ENCODE peak calls at places on chromosomes 6 and 20, in ten cellular contexts. T, B, Q, M, G, F, H, K, C and J are unnamed samples. For H3K4me1, the result is how much of the 10 kb centered on the place peaks cover.

GRCh38 chr6:156634048-156634447 is 143.1 kb upstream of the ARID1B start:
- DNase-seq in T (no peak), M (no peak), F (no peak), K (no peak), C (no peak), Q (no peak), H (no peak), G (no peak), B (no peak), J (no peak)

GRCh38 chr20:2749343-2749950 is 51.0 kb downstream of the CPXM1 start:
- DNase-seq in K (no peak), M (no peak), C (no peak), G (no peak), Q (no peak), B (peak), H (peak), T (no peak), F (no peak), J (no peak)

GRCh38 chr6:112298021-112298745 is 43.8 kb upstream of the LAMA4 start:
- DNase-seq in H (no peak), K (no peak), F (no peak), M (no peak), B (no peak), C (peak), Q (no peak), T (no peak), G (no peak), J (no peak)

GRCh38 chr6:168410554-168411011 is 30.4 kb upstream of the SMOC2 start:
- DNase-seq in K (no peak), T (no peak), H (peak), F (no peak), M (no peak), C (no peak), Q (no peak), B (peak), G (no peak), J (no peak)

GRCh38 chr20:4136967-4137334 is 121.6 kb upstream of the RNF24 start:
- DNase-seq in F (no peak), T (no peak), M (no peak), G (no peak), C (no peak), H (no peak), K (no peak), Q (no peak), B (no peak), J (no peak)

GRCh38 chr6:89364586-89364985 is 12.1 kb upstream of the UBE2J1 start:
- DNase-seq in C (peak), T (no peak), Q (no peak), B (no peak), H (no peak), M (no peak), F (no peak), K (no peak), G (no peak), J (no peak)

GRCh38 chr6:42335896-42336295 is 115.8 kb downstream of the TRERF1 start:
- DNase-seq in M (no peak), H (no peak), B (no peak), T (no peak), G (no peak), Q (no peak), K (no peak), F (no peak), C (no peak), J (no peak)

GRCh38 chr20:47348539-47349142 is 7.9 kb downstream of the ZMYND8 start:
- DNase-seq in K (no peak), H (no peak), G (no peak), Q (no peak), M (no peak), C (peak), T (no peak), B (no peak), F (no peak), J (no peak)

GRCh38 chr20:48541581-48542071 is 286.2 kb downstream of the PREX1 start:
- DNase-seq in B (no peak), F (no peak), Q (no peak), C (no peak), M (peak), T (no peak), H (no peak), K (no peak), G (no peak), J (no peak)

GRCh38 chr20:17524551-17524950 is 6.6 kb downstream of the BFSP1 start:
- DNase-seq in M (no peak), F (no peak), C (no peak), Q (no peak), G (no peak), K (no peak), H (no peak), B (no peak), T (no peak), J (no peak)

GRCh38 chr6:10901751-10902150 is 14.9 kb downstream of the SYCP2L start:
- DNase-seq in B (no peak), C (no peak), T (no peak), K (no peak), G (no peak), Q (no peak), H (no peak), M (no peak), F (no peak), J (no peak)

GRCh38 chr6:40393641-40394040 is 193.5 kb downstream of the LRFN2 start:
- DNase-seq in F (no peak), K (no peak), M (no peak), T (peak), H (peak), B (no peak), G (no peak), C (no peak), Q (no peak), J (no peak)
- TF ChIP-seq POLR2AphosphoS5 in F (no peak), K (no peak), M (no peak), T (no peak), H (no peak), B (no peak), G (no peak), C (no peak), Q (no peak), J (no peak)

GRCh38 chr6:163507965-163508364 is 93.4 kb downstream of the QKI start:
- DNase-seq in T (no peak), K (no peak), G (no peak), B (no peak), Q (no peak), C (no peak), M (no peak), F (no peak), H (no peak), J (no peak)
- H3K4me1 ChIP-seq in T (under half), K (under half), G (under half), B (under half), Q (under half), C (under half), M (under half), F (under half), H (under half), J (under half)

DNA sequence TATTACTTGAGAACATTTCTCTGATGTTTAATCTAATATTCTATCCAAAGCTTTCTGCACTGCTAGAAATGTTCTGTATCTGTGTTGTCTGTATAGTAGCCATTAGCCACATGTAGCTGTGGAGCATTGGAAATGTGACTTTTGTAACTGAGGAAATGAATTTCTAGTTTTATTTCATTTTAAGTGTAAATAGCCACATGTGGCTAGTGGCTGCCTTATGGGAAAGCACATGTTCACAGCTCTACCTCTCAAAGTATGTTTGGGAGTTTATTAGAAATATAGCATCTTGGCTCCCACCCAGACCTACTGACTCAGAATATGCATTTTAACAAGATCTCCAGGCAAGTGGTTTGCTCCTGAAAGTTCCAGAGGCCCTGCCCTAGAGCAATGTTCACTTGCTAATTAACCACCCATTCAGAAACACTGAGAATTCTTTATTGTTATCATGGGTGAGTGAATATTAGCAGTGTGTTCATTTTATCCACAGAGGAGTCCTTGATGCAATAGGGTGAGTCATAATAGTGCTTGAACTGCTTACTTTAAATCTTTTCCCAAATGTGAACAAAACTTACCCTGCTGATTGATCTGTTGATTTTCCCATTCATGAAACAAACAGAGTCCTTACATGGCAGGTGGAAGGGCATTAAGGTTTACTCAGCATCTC is 282.7 kb downstream of the PLCB1 start:
- DNase-seq in T (no peak), C (no peak), K (no peak), Q (no peak), B (no peak), F (no peak), M (no peak), G (peak), H (no peak), J (no peak)
- TF ChIP-seq POLR2AphosphoS5 in T (no peak), C (no peak), K (no peak), Q (no peak), B (no peak), F (no peak), M (no peak), G (no peak), H (no peak), J (no peak)

GRCh38 chr6:44302856-44303255 is 10.3 kb downstream of the AARS2 start:
- DNase-seq in T (no peak), B (peak), C (no peak), H (no peak), G (no peak), Q (no peak), F (no peak), M (no peak), K (no peak), J (no peak)
- H3K4me1 ChIP-seq in T (under half), B (under half), C (under half), H (under half), G (under half), Q (under half), F (under half), M (under half), K (under half), J (under half)

DNA sequence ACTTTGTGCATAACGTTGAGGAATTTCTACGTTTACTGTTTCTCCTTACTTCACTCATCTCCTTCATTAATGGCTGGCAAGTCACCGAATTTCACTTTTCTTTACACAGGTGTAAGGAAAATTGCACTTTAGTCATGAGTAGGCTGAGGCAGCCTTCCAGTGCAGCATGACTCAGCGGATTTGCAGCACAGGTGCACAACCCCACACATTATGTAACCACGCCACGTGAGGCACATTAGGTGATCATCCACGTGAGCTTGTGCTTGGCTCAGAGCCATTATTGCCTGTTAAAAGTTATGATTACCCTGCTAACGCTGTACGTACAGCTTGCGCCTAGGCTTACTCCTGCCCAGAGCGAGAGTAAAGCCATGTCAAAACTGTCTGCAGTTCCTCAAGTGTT is 158.8 kb downstream of the NKAIN2 start:
- DNase-seq in M (peak), K (no peak), G (no peak), C (no peak), Q (no peak), B (no peak), T (no peak), F (no peak), H (no peak), J (peak)
- TF ChIP-seq POLR2AphosphoS5 in M (no peak), K (no peak), G (no peak), C (no peak), Q (no peak), B (no peak), T (no peak), F (no peak), H (no peak), J (peak)

GRCh38 chr6:53541900-53542299 is 3.0 kb downstream of the GCLC start:
- DNase-seq in F (peak), Q (no peak), T (no peak), G (no peak), C (no peak), B (no peak), K (no peak), M (no peak), H (no peak), J (no peak)

GRCh38 chr6:53544050-53544499 is 826 bp downstream of the GCLC start:
- DNase-seq in Q (peak), C (no peak), G (no peak), H (no peak), K (no peak), F (peak), M (no peak), B (no peak), T (no peak), J (no peak)

GRCh38 chr6:53544500-53545308 is at the start of gene GCLC:
- DNase-seq in K (peak), H (peak), G (peak), T (peak), F (peak), C (peak), M (peak), Q (peak), B (peak), J (peak)

GRCh38 chr6:53546256-53546655 is 1.4 kb upstream of the GCLC start:
- DNase-seq in T (no peak), G (no peak), M (no peak), H (no peak), F (no peak), C (no peak), K (no peak), B (no peak), Q (no peak), J (no peak)

DNA sequence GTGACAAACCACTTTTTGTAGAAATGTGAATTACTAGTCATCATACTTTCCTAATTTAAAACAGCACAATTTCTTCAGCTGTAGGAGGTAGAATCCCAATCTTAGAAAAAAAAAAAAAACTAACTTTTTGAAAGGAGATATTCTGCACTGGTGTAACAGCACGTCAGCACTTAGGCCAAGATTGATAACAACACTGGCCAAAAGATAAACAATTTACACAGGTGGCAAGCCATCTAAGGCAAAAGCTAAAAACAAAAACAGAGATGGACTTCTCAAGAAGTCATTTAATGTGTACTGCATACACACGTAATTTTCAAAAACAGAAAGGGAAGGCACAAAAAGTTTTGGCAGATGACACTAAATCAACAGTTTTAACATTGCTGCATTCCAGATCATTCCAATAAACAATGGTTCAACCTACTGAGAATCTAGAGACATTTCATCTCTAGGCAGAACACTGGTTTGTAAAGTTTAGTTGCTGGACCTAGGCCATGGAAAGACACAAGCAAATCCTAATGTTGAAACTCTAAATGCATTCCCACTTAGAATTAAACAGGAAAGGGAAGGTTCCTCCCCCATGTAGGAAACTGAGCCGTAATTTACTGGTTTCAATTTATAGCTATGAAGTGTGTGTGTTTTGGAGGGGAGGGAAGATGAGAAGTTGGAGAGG is 1.4 kb downstream of the GCLC start:
- DNase-seq in Q (no peak), H (no peak), T (no peak), M (no peak), F (no peak), K (no peak), G (no peak), C (no peak), B (no peak), J (no peak)
- H3K4me1 ChIP-seq in Q (under half), H (under half), T (under half), M (half or more), F (under half), K (under half), G (under half), C (under half), B (under half), J (half or more)

GRCh38 chr20:21166801-21167200 is 40.9 kb downstream of the KIZ start:
- DNase-seq in F (no peak), B (no peak), K (no peak), H (no peak), T (no peak), Q (no peak), M (no peak), C (no peak), G (no peak), J (no peak)
- TF ChIP-seq POLR2AphosphoS5 in F (no peak), B (no peak), K (no peak), H (no peak), T (no peak), Q (no peak), M (no peak), C (no peak), G (no peak), J (no peak)